ENCODE peak calls at places on chromosome 9, in seven cellular contexts. One of them, this sample, is unnamed.

GRCh38 chr9:5186416-5187169 is 1.2 kb upstream of the INSL6 start:
- DNase-seq in upper lobe of right lung: no peak
- DNase-seq in cardiac muscle cell: peak
- DNase-seq in esophagus squamous epithelium: no peak
- DNase-seq in uterus: no peak
- DNase-seq in Panc1: no peak
- DNase-seq in progenitor cell of endocrine pancreas: peak
- DNase-seq in this sample: peak

GRCh38 chr9:2559212-2560152 is 62.1 kb upstream of the VLDLR start:
- DNase-seq in upper lobe of right lung: no peak
- DNase-seq in cardiac muscle cell: no peak
- DNase-seq in esophagus squamous epithelium: no peak
- DNase-seq in uterus: peak
- DNase-seq in Panc1: no peak
- DNase-seq in progenitor cell of endocrine pancreas: no peak
- DNase-seq in this sample: no peak

GRCh38 chr9:125782718-125783117 is 35.5 kb downstream of the PBX3 start:
- DNase-seq in upper lobe of right lung: no peak
- DNase-seq in cardiac muscle cell: no peak
- DNase-seq in esophagus squamous epithelium: no peak
- DNase-seq in uterus: no peak
- DNase-seq in Panc1: no peak
- DNase-seq in progenitor cell of endocrine pancreas: no peak
- DNase-seq in this sample: no peak

GRCh38 chr9:135500071-135500524 is 384 bp upstream of the MRPS2 start:
- DNase-seq in upper lobe of right lung: no peak
- DNase-seq in cardiac muscle cell: no peak
- DNase-seq in esophagus squamous epithelium: no peak
- DNase-seq in uterus: no peak
- DNase-seq in Panc1: no peak
- DNase-seq in progenitor cell of endocrine pancreas: no peak
- DNase-seq in this sample: peak

GRCh38 chr9:33110686-33111085 is 34.2 kb upstream of the SMU1 start:
- DNase-seq in upper lobe of right lung: no peak
- DNase-seq in cardiac muscle cell: no peak
- DNase-seq in esophagus squamous epithelium: no peak
- DNase-seq in uterus: no peak
- DNase-seq in Panc1: no peak
- DNase-seq in progenitor cell of endocrine pancreas: no peak
- DNase-seq in this sample: no peak

GRCh38 chr9:89777544-89777943 is 172.7 kb downstream of the GADD45G start:
- DNase-seq in upper lobe of right lung: no peak
- DNase-seq in cardiac muscle cell: no peak
- DNase-seq in esophagus squamous epithelium: no peak
- DNase-seq in uterus: no peak
- DNase-seq in Panc1: no peak
- DNase-seq in progenitor cell of endocrine pancreas: no peak
- DNase-seq in this sample: no peak

GRCh38 chr9:108622467-108622866 is 233.3 kb downstream of the ACTL7B start:
- DNase-seq in upper lobe of right lung: no peak
- DNase-seq in cardiac muscle cell: no peak
- DNase-seq in esophagus squamous epithelium: no peak
- DNase-seq in uterus: no peak
- DNase-seq in Panc1: no peak
- DNase-seq in progenitor cell of endocrine pancreas: no peak
- DNase-seq in this sample: no peak

GRCh38 chr9:125690679-125691078 is 16.3 kb downstream of the MAPKAP1 start:
- DNase-seq in upper lobe of right lung: no peak
- DNase-seq in cardiac muscle cell: no peak
- DNase-seq in esophagus squamous epithelium: no peak
- DNase-seq in uterus: no peak
- DNase-seq in Panc1: no peak
- DNase-seq in progenitor cell of endocrine pancreas: no peak
- DNase-seq in this sample: no peak

GRCh38 chr9:117744856-117745389 is 40.7 kb downstream of the TLR4 start:
- DNase-seq in upper lobe of right lung: peak
- DNase-seq in cardiac muscle cell: peak
- DNase-seq in esophagus squamous epithelium: no peak
- DNase-seq in uterus: no peak
- DNase-seq in Panc1: no peak
- DNase-seq in progenitor cell of endocrine pancreas: no peak
- DNase-seq in this sample: no peak

GRCh38 chr9:91035825-91036208 is 234.2 kb downstream of the SYK start:
- DNase-seq in upper lobe of right lung: no peak
- DNase-seq in cardiac muscle cell: no peak
- DNase-seq in esophagus squamous epithelium: no peak
- DNase-seq in uterus: no peak
- DNase-seq in Panc1: no peak
- DNase-seq in progenitor cell of endocrine pancreas: no peak
- DNase-seq in this sample: no peak

GRCh38 chr9:98605116-98605515 is 103.6 kb downstream of the GABBR2 start:
- DNase-seq in upper lobe of right lung: no peak
- DNase-seq in cardiac muscle cell: no peak
- DNase-seq in esophagus squamous epithelium: no peak
- DNase-seq in uterus: no peak
- DNase-seq in Panc1: no peak
- DNase-seq in progenitor cell of endocrine pancreas: no peak
- DNase-seq in this sample: no peak

GRCh38 chr9:130549093-130549735 is 30.2 kb upstream of the FUBP3 start:
- DNase-seq in upper lobe of right lung: no peak
- DNase-seq in cardiac muscle cell: no peak
- DNase-seq in esophagus squamous epithelium: no peak
- DNase-seq in uterus: no peak
- DNase-seq in Panc1: no peak
- DNase-seq in progenitor cell of endocrine pancreas: no peak
- DNase-seq in this sample: no peak

GRCh38 chr9:81103597-81104471 is 585.5 kb downstream of the TLE1 start:
- DNase-seq in upper lobe of right lung: no peak
- DNase-seq in cardiac muscle cell: no peak
- DNase-seq in esophagus squamous epithelium: no peak
- DNase-seq in uterus: no peak
- DNase-seq in Panc1: no peak
- DNase-seq in progenitor cell of endocrine pancreas: no peak
- DNase-seq in this sample: no peak
- TF ChIP-seq CTCF in upper lobe of right lung: peak
- TF ChIP-seq CTCF in cardiac muscle cell: peak
- TF ChIP-seq CTCF in esophagus squamous epithelium: peak
- TF ChIP-seq CTCF in uterus: peak
- TF ChIP-seq CTCF in Panc1: peak
- TF ChIP-seq CTCF in progenitor cell of endocrine pancreas: peak
- TF ChIP-seq CTCF in this sample: peak

GRCh38 chr9:19641046-19641445 is 147.8 kb downstream of the SLC24A2 start:
- DNase-seq in upper lobe of right lung: no peak
- DNase-seq in cardiac muscle cell: peak
- DNase-seq in esophagus squamous epithelium: no peak
- DNase-seq in uterus: no peak
- DNase-seq in Panc1: no peak
- DNase-seq in progenitor cell of endocrine pancreas: no peak
- DNase-seq in this sample: no peak
- TF ChIP-seq CTCF in upper lobe of right lung: no peak
- TF ChIP-seq CTCF in cardiac muscle cell: peak
- TF ChIP-seq CTCF in esophagus squamous epithelium: no peak
- TF ChIP-seq CTCF in uterus: no peak
- TF ChIP-seq CTCF in Panc1: no peak
- TF ChIP-seq CTCF in progenitor cell of endocrine pancreas: no peak
- TF ChIP-seq CTCF in this sample: no peak

DNA sequence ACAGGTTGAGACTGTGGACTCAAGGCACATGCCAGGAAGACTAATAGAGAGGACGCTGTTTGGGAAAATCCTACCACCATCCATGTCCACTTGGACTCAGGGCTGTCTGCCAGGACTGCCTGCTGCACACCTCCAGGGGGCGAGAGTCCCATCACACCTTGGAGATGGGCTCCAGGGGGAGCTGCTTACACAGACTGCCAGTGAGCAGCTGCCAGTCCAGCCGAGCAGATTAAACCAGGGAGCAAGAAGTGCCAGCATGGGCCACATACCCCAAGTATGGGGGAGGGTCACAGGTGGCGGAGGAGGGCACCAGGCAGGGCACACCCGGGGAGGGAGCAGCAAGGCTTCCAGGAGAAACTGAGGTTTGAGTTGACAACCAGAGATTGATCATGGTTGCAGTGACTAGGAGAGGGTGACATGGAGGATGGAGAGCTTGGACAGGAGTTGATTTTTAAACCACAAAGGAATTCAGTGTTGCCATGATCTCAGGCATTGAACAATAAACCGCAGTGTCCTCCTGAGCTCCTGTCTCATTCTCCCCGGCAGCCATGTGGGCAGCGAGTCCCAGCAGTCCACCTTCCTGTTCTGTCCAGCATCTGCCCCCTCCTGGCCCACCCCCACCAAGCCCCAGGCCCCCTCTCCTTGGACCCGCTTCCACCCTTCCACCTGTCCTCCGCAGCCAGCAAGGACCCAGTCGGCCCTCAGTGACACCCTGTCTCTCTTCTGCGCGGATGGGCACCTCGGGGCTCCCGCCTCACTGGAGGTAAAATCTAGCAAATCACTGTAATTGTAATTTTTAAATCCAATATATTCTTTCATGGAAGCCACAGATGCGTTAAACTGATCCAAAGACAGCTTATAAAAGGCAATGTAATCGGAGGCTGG is 3.1 kb upstream of the VAV2 start:
- DNase-seq in upper lobe of right lung: peak
- DNase-seq in cardiac muscle cell: no peak
- DNase-seq in esophagus squamous epithelium: no peak
- DNase-seq in uterus: no peak
- DNase-seq in Panc1: no peak
- DNase-seq in progenitor cell of endocrine pancreas: no peak
- DNase-seq in this sample: no peak
- TF ChIP-seq CTCF in upper lobe of right lung: no peak
- TF ChIP-seq CTCF in cardiac muscle cell: no peak
- TF ChIP-seq CTCF in esophagus squamous epithelium: no peak
- TF ChIP-seq CTCF in uterus: no peak
- TF ChIP-seq CTCF in Panc1: no peak
- TF ChIP-seq CTCF in progenitor cell of endocrine pancreas: no peak
- TF ChIP-seq CTCF in this sample: no peak

GRCh38 chr9:111965566-111966019 is 69.0 kb downstream of the UGCG start:
- DNase-seq in upper lobe of right lung: no peak
- DNase-seq in cardiac muscle cell: no peak
- DNase-seq in esophagus squamous epithelium: no peak
- DNase-seq in uterus: no peak
- DNase-seq in Panc1: peak
- DNase-seq in progenitor cell of endocrine pancreas: no peak
- DNase-seq in this sample: no peak
- TF ChIP-seq CTCF in upper lobe of right lung: no peak
- TF ChIP-seq CTCF in cardiac muscle cell: no peak
- TF ChIP-seq CTCF in esophagus squamous epithelium: no peak
- TF ChIP-seq CTCF in uterus: no peak
- TF ChIP-seq CTCF in Panc1: no peak
- TF ChIP-seq CTCF in progenitor cell of endocrine pancreas: no peak
- TF ChIP-seq CTCF in this sample: no peak